ENCODE peak calls at places on chromosomes 3 and 15, in four cellular contexts. W is WTC11, I is HEK293T, Q is K562. F is an unnamed sample.

GRCh38 chr3:7190094-7190493 is 329.2 kb downstream of the GRM7 start:
- DNase-seq in Q (no peak), W (no peak), I (no peak), F (no peak)

GRCh38 chr3:39980021-39980420 is 170.6 kb downstream of the MYRIP start:
- DNase-seq in W (no peak), I (no peak), Q (no peak), F (no peak)

GRCh38 chr3:133038089-133038730 is at the start of gene TMEM108:
- DNase-seq in W (peak; percentile 97), Q (peak; percentile 83), I (peak; percentile 95), F (no peak)

GRCh38 chr15:66638377-66638776 is 63.7 kb upstream of the SMAD6 start:
- DNase-seq in I (no peak), W (no peak), Q (no peak), F (no peak)

GRCh38 chr3:157423337-157423736 is 13.3 kb upstream of the PTX3 start:
- DNase-seq in W (no peak), I (no peak), Q (no peak), F (no peak)

GRCh38 chr3:144516029-144516428 is 544.4 kb downstream of the DIPK2A start:
- DNase-seq in Q (no peak), W (no peak), I (no peak), F (no peak)

GRCh38 chr3:14636496-14637087 is 15.0 kb upstream of the CCDC174 start:
- DNase-seq in W (no peak), Q (no peak), I (no peak), F (no peak)

GRCh38 chr3:100216713-100217112 is 44.1 kb upstream of the TBC1D23 start:
- DNase-seq in W (no peak), I (no peak), Q (no peak), F (no peak)

GRCh38 chr3:111954228-111954990 is 24.4 kb upstream of the ABHD10 start:
- DNase-seq in W (no peak), I (no peak), Q (no peak), F (no peak)

GRCh38 chr3:40130721-40131120 is 178.8 kb upstream of the EIF1B start:
- DNase-seq in I (no peak), Q (no peak), W (no peak), F (no peak)

GRCh38 chr3:187197255-187197654 is at the start of gene RTP1:
- DNase-seq in I (no peak), W (peak; percentile 38), Q (no peak), F (no peak)

GRCh38 chr15:91528811-91529210 is 324.7 kb upstream of the SLCO3A1 start:
- DNase-seq in Q (no peak), W (no peak), I (no peak), F (no peak)

GRCh38 chr3:138348950-138349739 is 766 bp downstream of the MRAS start:
- DNase-seq in W (peak; percentile 20), Q (peak; percentile 18), I (peak; percentile 16), F (peak; percentile 29)

GRCh38 chr3:31008986-31009385 is 114.5 kb upstream of the GADL1 start:
- DNase-seq in W (no peak), I (no peak), Q (no peak), F (no peak)

GRCh38 chr3:7285502-7285901 is 424.6 kb downstream of the GRM7 start:
- DNase-seq in I (no peak), W (peak; percentile 13), Q (no peak), F (no peak)

GRCh38 chr3:190443257-190443656 is 6.4 kb downstream of the TMEM207 start:
- DNase-seq in Q (no peak), W (no peak), I (no peak), F (peak; percentile 13)

GRCh38 chr3:115146418-115147328 is at the start of gene ZBTB20:
- DNase-seq in W (peak; percentile 71), Q (peak; percentile 78), I (peak; percentile 57), F (peak; percentile 12)

GRCh38 chr3:62445267-62445666 is 71.9 kb upstream of the FEZF2 start:
- DNase-seq in I (no peak), W (no peak), Q (no peak), F (peak; percentile 2)

GRCh38 chr3:40845916-40846315 is 321.2 kb downstream of the ZNF621 start:
- DNase-seq in Q (no peak), W (no peak), I (no peak), F (no peak)

GRCh38 chr3:183353421-183353820 is 75.0 kb downstream of the MCF2L2 start:
- DNase-seq in I (no peak), W (no peak), Q (peak; percentile 72), F (no peak)

GRCh38 chr3:122992628-122993570 is 34.7 kb downstream of the SEMA5B start:
- DNase-seq in Q (no peak), W (no peak), I (no peak), F (no peak)

GRCh38 chr3:187777331-187778046 is 32.2 kb upstream of the BCL6 start:
- DNase-seq in I (no peak), W (no peak), Q (no peak), F (no peak)

GRCh38 chr15:25372298-25372697 is 66.5 kb downstream of the UBE3A start:
- DNase-seq in I (no peak), W (no peak), Q (no peak), F (no peak)

GRCh38 chr3:46866032-46866595 is 2.9 kb upstream of the MYL3 start:
- DNase-seq in Q (no peak), I (no peak), W (no peak), F (no peak)

GRCh38 chr3:182036382-182036781 is 324.7 kb downstream of the SOX2 start:
- DNase-seq in Q (no peak), I (no peak), W (no peak), F (no peak)

GRCh38 chr15:64251121-64251520 is 88.3 kb upstream of the PPIB start:
- DNase-seq in I (no peak), Q (no peak), W (no peak), F (no peak)

GRCh38 chr3:17192995-17193394 is 308.2 kb downstream of the PLCL2 start:
- DNase-seq in Q (no peak), I (no peak), W (no peak), F (no peak)

GRCh38 chr3:15206662-15207576 is 873 bp downstream of the CAPN7 start:
- DNase-seq in I (peak; percentile 29), W (no peak), Q (peak; percentile 66), F (peak; percentile 53)

GRCh38 chr3:148006508-148006907 is 597.3 kb downstream of the ZIC1 start:
- DNase-seq in W (no peak), I (no peak), Q (no peak), F (no peak)

GRCh38 chr15:39843561-39843960 is 60.9 kb upstream of the FSIP1 start:
- DNase-seq in Q (no peak), I (no peak), W (no peak), F (no peak)

GRCh38 chr15:39845582-39845981 is 62.9 kb upstream of the FSIP1 start:
- DNase-seq in Q (no peak), I (no peak), W (no peak), F (no peak)

GRCh38 chr15:39850436-39850835 is 67.8 kb upstream of the FSIP1 start:
- DNase-seq in I (no peak), W (no peak), Q (no peak), F (no peak)

GRCh38 chr15:39851505-39852082 is 68.5 kb downstream of the GPR176 start:
- DNase-seq in W (no peak), I (no peak), Q (no peak), F (no peak)

DNA sequence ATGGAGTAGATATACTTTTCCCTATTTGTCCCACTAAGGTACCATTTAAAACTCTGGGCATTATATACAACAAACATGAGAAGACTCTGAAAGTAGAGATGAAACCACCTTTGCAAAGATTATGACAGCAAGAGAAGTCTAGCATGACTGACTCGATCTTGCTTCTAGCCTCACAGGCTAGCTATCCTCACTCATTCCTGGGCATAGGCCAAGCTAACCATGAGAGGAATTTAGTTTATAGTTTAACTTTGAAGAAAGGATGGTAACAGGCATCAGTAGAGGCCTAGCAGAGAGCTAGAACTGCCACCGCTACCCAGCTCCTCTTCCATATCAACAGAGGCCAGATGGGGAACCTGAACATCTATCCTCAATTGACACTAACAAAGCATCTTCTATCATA is 63.5 kb upstream of the FSIP1 start:
- DNase-seq in Q (no peak), I (no peak), W (no peak), F (no peak)
- TF ChIP-seq ELF4 in Q (no peak), I (no peak), W (no peak), F (no peak)

DNA sequence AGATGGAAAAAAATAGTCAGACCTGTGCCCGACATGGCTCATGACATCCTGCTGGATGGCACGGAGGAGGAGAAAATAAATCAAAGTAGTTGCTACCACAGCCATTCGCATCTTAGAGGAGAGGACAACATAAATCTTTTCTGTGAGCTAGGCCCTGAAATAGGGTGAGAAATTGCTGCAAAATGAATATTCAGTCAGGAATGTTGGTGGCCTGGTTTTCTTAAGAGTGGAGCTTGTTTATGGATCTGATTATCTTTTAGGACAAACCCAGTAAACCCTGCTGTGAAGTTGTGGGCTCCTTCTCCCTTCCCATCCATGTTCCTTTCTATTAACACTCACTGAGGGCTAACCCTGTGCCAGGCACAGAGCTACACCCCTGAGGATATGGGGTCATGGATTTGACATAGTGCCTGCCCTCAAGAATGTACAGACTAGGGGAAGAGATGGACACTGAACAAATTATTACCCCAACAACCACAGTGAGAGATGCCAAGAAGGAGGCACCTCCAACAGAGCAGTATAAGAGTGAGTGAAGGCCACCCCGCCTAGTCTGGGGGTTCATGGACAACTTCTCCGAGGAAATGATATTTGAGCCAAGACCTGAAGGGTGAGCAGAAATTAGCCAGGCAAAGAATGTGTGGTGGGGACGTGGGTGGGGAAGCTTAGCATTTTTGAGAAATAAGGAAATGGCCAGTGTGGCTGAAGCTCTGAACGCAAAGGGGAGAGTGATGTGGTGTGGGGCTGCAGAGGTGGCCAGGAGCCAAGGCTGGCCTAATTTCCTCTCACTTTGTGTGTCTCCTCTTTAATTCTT is 68.9 kb upstream of the ARL8B start:
- DNase-seq in W (no peak), Q (no peak), I (no peak), F (no peak)
- TF ChIP-seq ELF4 in W (no peak), Q (no peak), I (no peak), F (no peak)

DNA sequence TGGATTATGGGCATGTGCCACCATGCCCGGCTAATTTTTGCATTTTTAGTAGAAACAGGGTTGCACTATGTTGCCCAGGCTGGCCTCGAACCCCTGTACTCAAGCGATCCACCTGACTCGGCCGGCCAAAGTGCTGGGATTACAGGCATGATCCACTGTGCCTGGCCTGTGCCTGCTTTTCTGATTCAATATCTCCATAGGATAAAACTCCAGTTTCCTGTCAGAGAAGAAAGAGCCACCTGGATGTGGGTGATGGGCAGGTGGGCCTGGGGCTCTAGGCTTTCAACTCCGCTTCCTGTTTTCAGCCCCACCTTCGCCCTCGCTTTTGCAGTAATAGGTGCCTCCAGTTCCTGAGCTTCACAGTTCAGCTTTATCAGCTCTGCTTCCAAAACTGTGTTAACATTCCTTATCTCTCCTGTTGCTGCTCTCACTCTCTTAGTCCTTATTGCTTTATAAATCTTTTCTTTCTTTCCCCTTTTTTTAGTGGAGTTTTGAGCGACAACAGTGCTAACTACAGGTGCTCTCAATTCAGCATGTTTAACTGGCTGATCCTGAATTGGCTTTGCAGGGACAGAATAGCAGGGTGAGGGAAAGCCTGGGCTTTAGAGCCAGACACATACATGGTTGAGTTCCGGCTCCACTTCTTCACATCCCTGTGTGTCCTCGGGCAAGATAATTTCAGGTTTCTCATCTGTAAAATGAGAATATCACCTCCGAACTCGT is 21.1 kb upstream of the PDE8A start:
- DNase-seq in Q (peak; percentile 64), I (no peak), W (peak; percentile 38), F (no peak)
- TF ChIP-seq ELF4 in Q (no peak), I (no peak), W (no peak), F (no peak)

GRCh38 chr3:185928532-185928931 is 9.3 kb downstream of the TRA2B start:
- DNase-seq in Q (no peak), W (no peak), I (no peak), F (no peak)
- TF ChIP-seq ELF4 in Q (no peak), W (no peak), I (no peak), F (no peak)

F was measured in HepG2.